ENCODE peak calls at places on chromosome 5, in four cellular contexts. P is cardiac muscle cell; N is HCT116; M is naive thymus-derived CD4-positive, alpha-beta T cell. S is an unnamed sample.
A peak's percentile ranks its signal among the peaks of the same experiment; 100 is the strongest.

GRCh38 chr5:125467222-125467621 is 720.8 kb upstream of the ZNF608 start:
- DNase-seq in N (no peak), P (no peak), M (no peak), S (no peak)

GRCh38 chr5:90437663-90438062 is 28.1 kb upstream of the CETN3 start:
- DNase-seq in P (no peak), M (no peak), N (no peak), S (no peak)

GRCh38 chr5:84450617-84451414 is 66.1 kb upstream of the EDIL3 start:
- DNase-seq in M (no peak), P (peak; percentile 35), N (no peak), S (no peak)

GRCh38 chr5:35183243-35183955 is 46.9 kb downstream of the PRLR start:
- DNase-seq in N (peak; percentile 10), P (peak; percentile 68), M (no peak), S (no peak)

GRCh38 chr5:157665467-157666085 is 5.8 kb upstream of the C5orf52 start:
- DNase-seq in N (peak; percentile 18), P (peak; percentile 88), M (no peak), S (no peak)

GRCh38 chr5:36607838-36608783 is 1.7 kb downstream of the SLC1A3 start:
- DNase-seq in P (peak; percentile 67), M (no peak), N (no peak), S (no peak)

GRCh38 chr5:12269164-12269563 is 364.9 kb upstream of the CTNND2 start:
- DNase-seq in M (no peak), P (no peak), N (no peak), S (no peak)

GRCh38 chr5:156950716-156951115 is 12.3 kb downstream of the TIMD4 start:
- DNase-seq in P (no peak), M (no peak), N (no peak), S (no peak)

GRCh38 chr5:37739817-37740261 is 100.0 kb downstream of the GDNF start:
- DNase-seq in M (no peak), P (peak; percentile 79), N (no peak), S (no peak)

GRCh38 chr5:118479285-118479684 is 509.1 kb downstream of the DTWD2 start:
- DNase-seq in P (no peak), M (no peak), N (no peak), S (no peak)

GRCh38 chr5:160363661-160364060 is 6.8 kb downstream of the C1QTNF2 start:
- DNase-seq in P (no peak), N (no peak), M (no peak), S (no peak)

GRCh38 chr5:73522989-73523388 is 24.7 kb downstream of the BTF3 start:
- DNase-seq in P (no peak), N (no peak), M (no peak), S (no peak)

GRCh38 chr5:9932770-9933169 is 302.6 kb upstream of the TAS2R1 start:
- DNase-seq in M (no peak), P (peak; percentile 52), N (peak; percentile 1), S (no peak)

GRCh38 chr5:36692791-36693763 is 86.7 kb downstream of the SLC1A3 start:
- DNase-seq in M (no peak), P (peak; percentile 87), N (peak; percentile 51), S (no peak)

GRCh38 chr5:146903789-146904188 is 25.2 kb upstream of the PPP2R2B start:
- DNase-seq in M (no peak), N (no peak), P (no peak), S (no peak)

GRCh38 chr5:107253246-107253645 is 417.5 kb downstream of the EFNA5 start:
- DNase-seq in P (no peak), N (no peak), M (no peak), S (no peak)

GRCh38 chr5:170490381-170490780 is 13.4 kb upstream of the KCNIP1 start:
- DNase-seq in M (no peak), N (no peak), P (no peak), S (no peak)

GRCh38 chr5:95931118-95931833 is 30.4 kb downstream of the ELL2 start:
- DNase-seq in N (no peak), P (no peak), M (no peak), S (no peak)

GRCh38 chr5:74801941-74802340 is 34.9 kb downstream of the NSA2 start:
- DNase-seq in P (no peak), M (no peak), N (no peak), S (no peak)

GRCh38 chr5:1315709-1316587 is 21.1 kb upstream of the TERT start:
- DNase-seq in M (peak; percentile 75), P (peak; percentile 4), N (no peak), S (peak; percentile 92)

GRCh38 chr5:111453747-111454146 is 58.6 kb downstream of the STARD4 start:
- DNase-seq in M (no peak), N (no peak), P (peak; percentile 70), S (no peak)

GRCh38 chr5:91223886-91224285 is 159.2 kb downstream of the ARRDC3 start:
- DNase-seq in P (no peak), N (no peak), M (no peak), S (no peak)

GRCh38 chr5:43676083-43676840 is 73.3 kb downstream of the NNT start:
- DNase-seq in N (no peak), P (no peak), M (no peak), S (peak; percentile 2)

GRCh38 chr5:125317546-125317995 is 571.1 kb upstream of the ZNF608 start:
- DNase-seq in P (no peak), M (no peak), N (no peak), S (no peak)

GRCh38 chr5:6391151-6391550 is 12.8 kb upstream of the MED10 start:
- DNase-seq in N (no peak), P (no peak), M (no peak), S (no peak)

GRCh38 chr5:44329716-44330115 is 59.5 kb downstream of the FGF10 start:
- DNase-seq in N (no peak), P (no peak), M (no peak), S (no peak)

GRCh38 chr5:151490617-151491016 is 43.2 kb downstream of the SLC36A1 start:
- DNase-seq in P (no peak), M (no peak), N (no peak), S (no peak)

GRCh38 chr5:65126192-65126591 is 355.5 kb downstream of the ADAMTS6 start:
- DNase-seq in P (peak; percentile 66), N (no peak), M (no peak), S (no peak)

GRCh38 chr5:94618029-94618492 is 343 bp downstream of the KIAA0825 start:
- DNase-seq in P (peak; percentile 78), N (peak; percentile 36), M (no peak), S (no peak)

DNA sequence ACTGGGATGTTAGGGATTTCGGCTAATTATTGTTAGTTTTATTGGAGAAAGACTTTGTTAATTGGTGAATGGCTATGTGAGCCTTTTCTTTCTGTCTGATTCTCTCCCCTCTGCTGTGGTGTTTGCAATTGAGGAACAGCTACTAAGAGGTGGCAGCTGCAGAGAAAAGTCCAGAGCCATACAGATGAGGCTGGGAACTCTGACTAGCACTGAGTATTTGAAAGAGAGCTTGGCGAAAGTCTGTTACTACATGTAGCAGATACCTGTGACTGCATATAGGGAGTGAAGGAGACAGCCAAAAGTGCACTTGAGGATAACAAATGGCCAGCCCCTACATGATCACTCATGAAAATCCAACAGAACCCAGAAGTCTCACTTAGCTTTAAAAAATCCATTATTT is 44.3 kb upstream of the HSPB3 start:
- DNase-seq in P (no peak), M (no peak), N (no peak), S (no peak)
- H3K36me3 ChIP-seq in P (no peaks in the 10 kb centered on the region), M (no peaks in the 10 kb centered on the region), N (no peaks in the 10 kb centered on the region), S (no peaks in the 10 kb centered on the region)

DNA sequence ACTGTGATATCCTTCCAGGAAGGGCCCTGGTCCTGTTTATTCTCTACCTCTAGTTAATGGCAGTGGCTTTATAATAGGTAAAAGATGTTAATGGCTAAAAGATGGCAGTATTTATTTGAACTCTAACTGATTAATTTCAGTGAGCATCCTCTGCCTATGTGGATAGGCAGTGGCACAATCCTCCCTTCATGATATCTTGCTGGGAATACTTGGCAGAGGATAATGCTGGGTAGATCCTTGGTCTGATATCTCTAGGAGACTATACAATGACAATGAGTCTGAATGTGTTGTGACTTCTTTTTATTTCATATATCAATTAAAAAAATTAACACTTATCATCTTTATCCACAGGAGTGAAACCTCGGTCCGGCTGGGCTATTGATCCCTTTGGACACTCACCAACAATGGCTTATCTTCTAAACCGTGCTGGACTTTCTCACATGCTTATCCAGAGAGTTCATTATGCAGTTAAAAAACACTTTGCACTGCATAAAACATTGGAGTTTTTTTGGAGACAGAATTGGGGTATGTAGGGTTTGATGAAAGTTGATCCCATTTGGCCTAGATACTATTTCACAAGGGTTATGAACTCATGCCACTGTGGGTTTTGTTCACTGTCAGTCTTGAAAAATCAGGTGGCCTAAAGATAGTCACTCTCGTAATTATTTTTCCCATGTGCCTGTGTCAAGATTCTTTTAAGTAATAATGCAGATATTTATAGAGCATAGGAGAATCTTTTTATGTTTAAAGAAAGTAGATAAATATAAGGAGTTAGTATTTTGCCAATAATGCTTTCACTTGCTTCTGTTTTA is 77.7 kb downstream of the MAN2A1 start:
- DNase-seq in P (no peak), N (no peak), M (no peak), S (no peak)
- H3K36me3 ChIP-seq in P (no peaks in the 10 kb centered on the region), N (no peaks in the 10 kb centered on the region), M (peaks cover 8% of the 10 kb centered on the region), S (peaks cover 54% of the 10 kb centered on the region)

DNA sequence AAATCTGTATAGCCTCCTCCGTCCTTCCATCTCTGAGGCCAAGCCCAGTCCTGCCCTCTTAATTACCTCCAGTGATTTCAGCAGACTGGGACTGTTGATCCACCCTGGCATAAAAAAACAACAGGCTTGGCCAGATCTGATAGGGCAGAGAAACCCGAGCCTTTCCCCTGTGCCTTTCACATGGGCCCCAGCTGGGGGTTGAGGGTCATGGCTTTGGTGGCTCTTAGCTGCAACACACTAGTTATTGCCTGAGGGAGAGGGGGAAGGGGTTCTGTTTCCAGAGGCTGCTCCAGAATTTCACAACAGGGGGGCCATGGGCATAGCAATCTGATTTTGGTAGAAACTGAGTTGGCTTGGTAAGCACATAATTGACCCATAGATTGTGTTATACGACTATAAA is 21.2 kb upstream of the PANK3 start:
- DNase-seq in P (no peak), M (no peak), N (no peak), S (no peak)
- H3K36me3 ChIP-seq in P (no peaks in the 10 kb centered on the region), M (no peaks in the 10 kb centered on the region), N (no peaks in the 10 kb centered on the region), S (no peaks in the 10 kb centered on the region)

GRCh38 chr5:31404325-31404724 is 127.6 kb downstream of the DROSHA start:
- DNase-seq in P (peak; percentile 38), M (no peak), N (no peak), S (no peak)
- H3K36me3 ChIP-seq in P (peaks cover 7% of the 10 kb centered on the region), M (peaks cover 12% of the 10 kb centered on the region), N (peaks cover 4% of the 10 kb centered on the region), S (peaks cover 49% of the 10 kb centered on the region)

S was measured in CD4-positive, CD25-positive, alpha-beta regulatory T cell.